ENCODE peak calls at places on chromosomes 13 and 19, in nine cellular contexts. One of them, this sample, is unnamed.

GRCh38 chr13:44158741-44159632 is 214.6 kb upstream of the SERP2 start:
- DNase-seq in esophagus muscularis mucosa: no peak
- DNase-seq in endothelial cell of umbilical vein: peak; percentile 9
- DNase-seq in Panc1: no peak
- DNase-seq in GM12892: no peak
- DNase-seq in spleen: no peak
- DNase-seq in transverse colon: no peak
- DNase-seq in breast epithelium: no peak
- DNase-seq in stomach: no peak
- DNase-seq in this sample: no peak

GRCh38 chr13:42474954-42475353 is 99.0 kb upstream of the TNFSF11 start:
- DNase-seq in esophagus muscularis mucosa: no peak
- DNase-seq in endothelial cell of umbilical vein: peak; percentile 26
- DNase-seq in Panc1: no peak
- DNase-seq in GM12892: no peak
- DNase-seq in spleen: no peak
- DNase-seq in transverse colon: no peak
- DNase-seq in breast epithelium: no peak
- DNase-seq in stomach: no peak
- DNase-seq in this sample: no peak

GRCh38 chr19:5155586-5156210 is 184.9 kb downstream of the PTPRS start:
- DNase-seq in esophagus muscularis mucosa: no peak
- DNase-seq in endothelial cell of umbilical vein: no peak
- DNase-seq in Panc1: no peak
- DNase-seq in GM12892: no peak
- DNase-seq in spleen: peak; percentile 36
- DNase-seq in transverse colon: no peak
- DNase-seq in breast epithelium: no peak
- DNase-seq in stomach: no peak
- DNase-seq in this sample: no peak

GRCh38 chr13:40159736-40160135 is 504.3 kb downstream of the COG6 start:
- DNase-seq in esophagus muscularis mucosa: no peak
- DNase-seq in endothelial cell of umbilical vein: no peak
- DNase-seq in Panc1: no peak
- DNase-seq in GM12892: no peak
- DNase-seq in spleen: no peak
- DNase-seq in transverse colon: no peak
- DNase-seq in breast epithelium: no peak
- DNase-seq in stomach: no peak
- DNase-seq in this sample: no peak

GRCh38 chr13:62747152-62747551 is 1331.5 kb upstream of the PCDH20 start:
- DNase-seq in esophagus muscularis mucosa: no peak
- DNase-seq in endothelial cell of umbilical vein: no peak
- DNase-seq in Panc1: no peak
- DNase-seq in GM12892: no peak
- DNase-seq in spleen: no peak
- DNase-seq in transverse colon: no peak
- DNase-seq in breast epithelium: no peak
- DNase-seq in stomach: no peak
- DNase-seq in this sample: no peak

GRCh38 chr13:98981596-98982195 is 3.8 kb upstream of the DOCK9 start:
- DNase-seq in esophagus muscularis mucosa: no peak
- DNase-seq in endothelial cell of umbilical vein: no peak
- DNase-seq in Panc1: no peak
- DNase-seq in GM12892: no peak
- DNase-seq in spleen: no peak
- DNase-seq in transverse colon: no peak
- DNase-seq in breast epithelium: no peak
- DNase-seq in stomach: no peak
- DNase-seq in this sample: no peak

GRCh38 chr19:15381864-15382263 is 2.3 kb upstream of the AKAP8 start:
- DNase-seq in esophagus muscularis mucosa: no peak
- DNase-seq in endothelial cell of umbilical vein: no peak
- DNase-seq in Panc1: no peak
- DNase-seq in GM12892: no peak
- DNase-seq in spleen: no peak
- DNase-seq in transverse colon: no peak
- DNase-seq in breast epithelium: no peak
- DNase-seq in stomach: no peak
- DNase-seq in this sample: no peak

GRCh38 chr13:51501592-51502205 is 48.9 kb upstream of the INTS6 start:
- DNase-seq in esophagus muscularis mucosa: no peak
- DNase-seq in endothelial cell of umbilical vein: no peak
- DNase-seq in Panc1: no peak
- DNase-seq in GM12892: no peak
- DNase-seq in spleen: no peak
- DNase-seq in transverse colon: no peak
- DNase-seq in breast epithelium: no peak
- DNase-seq in stomach: no peak
- DNase-seq in this sample: no peak

GRCh38 chr13:53010374-53011105 is 18.1 kb upstream of the OLFM4 start:
- DNase-seq in esophagus muscularis mucosa: peak; percentile 68
- DNase-seq in endothelial cell of umbilical vein: no peak
- DNase-seq in Panc1: no peak
- DNase-seq in GM12892: no peak
- DNase-seq in spleen: no peak
- DNase-seq in transverse colon: peak; percentile 43
- DNase-seq in breast epithelium: no peak
- DNase-seq in stomach: peak; percentile 77
- DNase-seq in this sample: no peak

GRCh38 chr19:35639321-35639639 is 2.3 kb upstream of the ETV2 start:
- DNase-seq in esophagus muscularis mucosa: no peak
- DNase-seq in endothelial cell of umbilical vein: no peak
- DNase-seq in Panc1: no peak
- DNase-seq in GM12892: no peak
- DNase-seq in spleen: peak; percentile 41
- DNase-seq in transverse colon: no peak
- DNase-seq in breast epithelium: no peak
- DNase-seq in stomach: no peak
- DNase-seq in this sample: no peak

GRCh38 chr19:38059897-38060296 is 152.9 kb downstream of the SIPA1L3 start:
- DNase-seq in esophagus muscularis mucosa: no peak
- DNase-seq in endothelial cell of umbilical vein: peak; percentile 85
- DNase-seq in Panc1: no peak
- DNase-seq in GM12892: no peak
- DNase-seq in spleen: no peak
- DNase-seq in transverse colon: no peak
- DNase-seq in breast epithelium: no peak
- DNase-seq in stomach: no peak
- DNase-seq in this sample: no peak

GRCh38 chr13:44141213-44141724 is 232.4 kb upstream of the SERP2 start:
- DNase-seq in esophagus muscularis mucosa: no peak
- DNase-seq in endothelial cell of umbilical vein: no peak
- DNase-seq in Panc1: no peak
- DNase-seq in GM12892: no peak
- DNase-seq in spleen: no peak
- DNase-seq in transverse colon: no peak
- DNase-seq in breast epithelium: no peak
- DNase-seq in stomach: no peak
- DNase-seq in this sample: no peak

GRCh38 chr13:100550433-100550832 is 38.2 kb downstream of the GGACT start:
- DNase-seq in esophagus muscularis mucosa: no peak
- DNase-seq in endothelial cell of umbilical vein: no peak
- DNase-seq in Panc1: no peak
- DNase-seq in GM12892: no peak
- DNase-seq in spleen: no peak
- DNase-seq in transverse colon: no peak
- DNase-seq in breast epithelium: no peak
- DNase-seq in stomach: no peak
- DNase-seq in this sample: no peak

GRCh38 chr13:66994097-66994496 is 236.0 kb downstream of the PCDH9 start:
- DNase-seq in esophagus muscularis mucosa: no peak
- DNase-seq in endothelial cell of umbilical vein: peak; percentile 81
- DNase-seq in Panc1: no peak
- DNase-seq in GM12892: no peak
- DNase-seq in spleen: peak; percentile 75
- DNase-seq in transverse colon: peak; percentile 15
- DNase-seq in breast epithelium: peak; percentile 57
- DNase-seq in stomach: peak; percentile 61
- DNase-seq in this sample: no peak

GRCh38 chr13:45859682-45860081 is 8.1 kb upstream of the SIAH3 start:
- DNase-seq in esophagus muscularis mucosa: peak; percentile 24
- DNase-seq in endothelial cell of umbilical vein: no peak
- DNase-seq in Panc1: no peak
- DNase-seq in GM12892: no peak
- DNase-seq in spleen: no peak
- DNase-seq in transverse colon: no peak
- DNase-seq in breast epithelium: no peak
- DNase-seq in stomach: no peak
- DNase-seq in this sample: no peak

GRCh38 chr13:31980842-31981241 is 50.7 kb upstream of the FRY start:
- DNase-seq in esophagus muscularis mucosa: no peak
- DNase-seq in endothelial cell of umbilical vein: no peak
- DNase-seq in Panc1: no peak
- DNase-seq in GM12892: no peak
- DNase-seq in spleen: no peak
- DNase-seq in transverse colon: no peak
- DNase-seq in breast epithelium: no peak
- DNase-seq in stomach: no peak
- DNase-seq in this sample: no peak

GRCh38 chr13:97976551-97977375 is 23.3 kb downstream of the IPO5 start:
- DNase-seq in esophagus muscularis mucosa: no peak
- DNase-seq in endothelial cell of umbilical vein: no peak
- DNase-seq in Panc1: no peak
- DNase-seq in GM12892: peak; percentile 36
- DNase-seq in spleen: peak; percentile 90
- DNase-seq in transverse colon: peak; percentile 16
- DNase-seq in breast epithelium: peak; percentile 66
- DNase-seq in stomach: no peak
- DNase-seq in this sample: peak; percentile 32
- TF ChIP-seq POLR2AphosphoS5 in esophagus muscularis mucosa: no peak
- TF ChIP-seq POLR2AphosphoS5 in endothelial cell of umbilical vein: no peak
- TF ChIP-seq POLR2AphosphoS5 in Panc1: peak; percentile 50
- TF ChIP-seq POLR2AphosphoS5 in GM12892: no peak
- TF ChIP-seq POLR2AphosphoS5 in spleen: no peak
- TF ChIP-seq POLR2AphosphoS5 in transverse colon: no peak
- TF ChIP-seq POLR2AphosphoS5 in breast epithelium: no peak
- TF ChIP-seq POLR2AphosphoS5 in stomach: no peak
- TF ChIP-seq POLR2AphosphoS5 in this sample: no peak

GRCh38 chr13:20703785-20704458 is 423 bp downstream of the IL17D start:
- DNase-seq in esophagus muscularis mucosa: no peak
- DNase-seq in endothelial cell of umbilical vein: peak; percentile 66
- DNase-seq in Panc1: no peak
- DNase-seq in GM12892: peak; percentile 92
- DNase-seq in spleen: peak; percentile 95
- DNase-seq in transverse colon: peak; percentile 87
- DNase-seq in breast epithelium: peak; percentile 69
- DNase-seq in stomach: peak; percentile 84
- DNase-seq in this sample: peak; percentile 94
- TF ChIP-seq POLR2AphosphoS5 in esophagus muscularis mucosa: peak; percentile 35
- TF ChIP-seq POLR2AphosphoS5 in endothelial cell of umbilical vein: peak; percentile 50
- TF ChIP-seq POLR2AphosphoS5 in Panc1: no peak
- TF ChIP-seq POLR2AphosphoS5 in GM12892: no peak
- TF ChIP-seq POLR2AphosphoS5 in spleen: peak; percentile 15
- TF ChIP-seq POLR2AphosphoS5 in transverse colon: no peak
- TF ChIP-seq POLR2AphosphoS5 in breast epithelium: no peak
- TF ChIP-seq POLR2AphosphoS5 in stomach: no peak
- TF ChIP-seq POLR2AphosphoS5 in this sample: no peak

GRCh38 chr19:2115911-2116426 is 19.3 kb downstream of the IZUMO4 start:
- DNase-seq in esophagus muscularis mucosa: no peak
- DNase-seq in endothelial cell of umbilical vein: no peak
- DNase-seq in Panc1: no peak
- DNase-seq in GM12892: no peak
- DNase-seq in spleen: no peak
- DNase-seq in transverse colon: no peak
- DNase-seq in breast epithelium: no peak
- DNase-seq in stomach: no peak
- DNase-seq in this sample: no peak

GRCh38 chr19:2114821-2115220 is 18.1 kb downstream of the IZUMO4 start:
- DNase-seq in esophagus muscularis mucosa: no peak
- DNase-seq in endothelial cell of umbilical vein: no peak
- DNase-seq in Panc1: no peak
- DNase-seq in GM12892: no peak
- DNase-seq in spleen: no peak
- DNase-seq in transverse colon: no peak
- DNase-seq in breast epithelium: no peak
- DNase-seq in stomach: no peak
- DNase-seq in this sample: no peak

GRCh38 chr19:2114218-2114617 is 17.5 kb downstream of the IZUMO4 start:
- DNase-seq in esophagus muscularis mucosa: no peak
- DNase-seq in endothelial cell of umbilical vein: no peak
- DNase-seq in Panc1: no peak
- DNase-seq in GM12892: no peak
- DNase-seq in spleen: no peak
- DNase-seq in transverse colon: no peak
- DNase-seq in breast epithelium: no peak
- DNase-seq in stomach: no peak
- DNase-seq in this sample: no peak

GRCh38 chr19:2116507-2116906 is 19.8 kb downstream of the IZUMO4 start:
- DNase-seq in esophagus muscularis mucosa: no peak
- DNase-seq in endothelial cell of umbilical vein: no peak
- DNase-seq in Panc1: no peak
- DNase-seq in GM12892: no peak
- DNase-seq in spleen: no peak
- DNase-seq in transverse colon: no peak
- DNase-seq in breast epithelium: no peak
- DNase-seq in stomach: no peak
- DNase-seq in this sample: no peak

GRCh38 chr19:2115324-2115723 is 18.6 kb downstream of the IZUMO4 start:
- DNase-seq in esophagus muscularis mucosa: no peak
- DNase-seq in endothelial cell of umbilical vein: no peak
- DNase-seq in Panc1: no peak
- DNase-seq in GM12892: no peak
- DNase-seq in spleen: no peak
- DNase-seq in transverse colon: no peak
- DNase-seq in breast epithelium: no peak
- DNase-seq in stomach: no peak
- DNase-seq in this sample: no peak
- TF ChIP-seq POLR2AphosphoS5 in esophagus muscularis mucosa: no peak
- TF ChIP-seq POLR2AphosphoS5 in endothelial cell of umbilical vein: no peak
- TF ChIP-seq POLR2AphosphoS5 in Panc1: no peak
- TF ChIP-seq POLR2AphosphoS5 in GM12892: no peak
- TF ChIP-seq POLR2AphosphoS5 in spleen: no peak
- TF ChIP-seq POLR2AphosphoS5 in transverse colon: no peak
- TF ChIP-seq POLR2AphosphoS5 in breast epithelium: no peak
- TF ChIP-seq POLR2AphosphoS5 in stomach: no peak
- TF ChIP-seq POLR2AphosphoS5 in this sample: no peak

DNA sequence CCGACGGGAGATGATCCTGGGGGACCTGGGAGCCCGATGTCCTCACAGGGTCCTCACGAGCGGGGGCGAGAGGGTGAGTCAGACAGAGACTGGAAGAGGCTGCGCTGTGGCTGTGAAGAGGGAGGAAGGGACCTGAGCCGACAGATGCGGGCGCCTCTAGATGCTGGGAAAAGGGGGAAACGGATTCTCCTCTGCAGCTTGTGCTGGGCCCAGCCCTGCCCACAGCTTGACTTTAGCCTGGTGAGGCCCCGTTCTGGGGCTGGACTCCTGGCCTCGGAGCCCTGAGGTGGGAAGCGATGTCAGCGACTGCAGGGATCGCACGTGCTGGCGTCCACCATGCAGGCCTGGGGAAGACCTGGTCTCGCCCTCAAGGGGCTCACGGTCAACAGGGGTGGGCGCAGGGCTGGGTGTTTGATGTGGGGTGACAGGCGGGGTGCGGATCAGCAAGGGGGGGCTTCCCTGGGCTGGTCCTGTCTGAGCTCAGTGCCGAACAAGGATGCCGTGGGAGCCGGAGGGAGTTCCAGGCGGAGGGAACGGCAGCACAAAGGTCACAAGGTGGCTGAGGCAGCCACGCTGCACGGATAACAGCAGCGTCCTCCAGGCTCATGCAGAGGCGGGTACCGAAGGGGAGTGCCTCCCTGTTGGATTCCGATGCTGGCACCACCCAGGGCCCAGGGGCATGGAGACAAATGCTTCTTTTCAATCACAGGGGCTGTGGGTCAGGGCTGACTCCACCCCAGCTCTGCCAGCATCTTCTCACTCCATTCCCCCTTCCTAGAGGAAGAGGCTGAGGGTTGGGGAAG is 31.7 kb downstream of the PIP5K1C start:
- DNase-seq in esophagus muscularis mucosa: no peak
- DNase-seq in endothelial cell of umbilical vein: no peak
- DNase-seq in Panc1: no peak
- DNase-seq in GM12892: no peak
- DNase-seq in spleen: no peak
- DNase-seq in transverse colon: no peak
- DNase-seq in breast epithelium: no peak
- DNase-seq in stomach: no peak
- DNase-seq in this sample: no peak
- TF ChIP-seq POLR2AphosphoS5 in esophagus muscularis mucosa: peak; percentile 25
- TF ChIP-seq POLR2AphosphoS5 in endothelial cell of umbilical vein: no peak
- TF ChIP-seq POLR2AphosphoS5 in Panc1: no peak
- TF ChIP-seq POLR2AphosphoS5 in GM12892: no peak
- TF ChIP-seq POLR2AphosphoS5 in spleen: no peak
- TF ChIP-seq POLR2AphosphoS5 in transverse colon: no peak
- TF ChIP-seq POLR2AphosphoS5 in breast epithelium: no peak
- TF ChIP-seq POLR2AphosphoS5 in stomach: no peak
- TF ChIP-seq POLR2AphosphoS5 in this sample: no peak

This sample was measured in GM12891.